ENCODE peak calls at places on chromosomes 6 and 20, in seven cellular contexts. One of them, this sample, is unnamed.

GRCh38 chr20:4193053-4193452 is 177.7 kb upstream of the RNF24 start:
- DNase-seq in GM12891: no peak
- DNase-seq in HepG2: no peak
- DNase-seq in HL-60: no peak
- DNase-seq in SK-N-SH: no peak
- DNase-seq in vagina: no peak
- DNase-seq in GM23338: no peak
- DNase-seq in this sample: no peak

GRCh38 chr6:21842875-21843274 is 249.3 kb downstream of the SOX4 start:
- DNase-seq in GM12891: no peak
- DNase-seq in HepG2: no peak
- DNase-seq in HL-60: no peak
- DNase-seq in SK-N-SH: no peak
- DNase-seq in vagina: no peak
- DNase-seq in GM23338: no peak
- DNase-seq in this sample: no peak

GRCh38 chr20:2707353-2708072 is 14.9 kb downstream of the EBF4 start:
- DNase-seq in GM12891: no peak
- DNase-seq in HepG2: no peak
- DNase-seq in HL-60: no peak
- DNase-seq in SK-N-SH: no peak
- DNase-seq in vagina: peak; percentile 46
- DNase-seq in GM23338: no peak
- DNase-seq in this sample: no peak

GRCh38 chr6:166815629-166816028 is 140.7 kb downstream of the RNASET2 start:
- DNase-seq in GM12891: no peak
- DNase-seq in HepG2: no peak
- DNase-seq in HL-60: no peak
- DNase-seq in SK-N-SH: no peak
- DNase-seq in vagina: no peak
- DNase-seq in GM23338: peak; percentile 64
- DNase-seq in this sample: no peak

GRCh38 chr6:127937102-127937501 is 36.2 kb upstream of the THEMIS start:
- DNase-seq in GM12891: no peak
- DNase-seq in HepG2: no peak
- DNase-seq in HL-60: no peak
- DNase-seq in SK-N-SH: no peak
- DNase-seq in vagina: no peak
- DNase-seq in GM23338: no peak
- DNase-seq in this sample: no peak

GRCh38 chr6:27541212-27541931 is 68.5 kb upstream of the ZNF184 start:
- DNase-seq in GM12891: no peak
- DNase-seq in HepG2: peak; percentile 56
- DNase-seq in HL-60: peak; percentile 24
- DNase-seq in SK-N-SH: no peak
- DNase-seq in vagina: no peak
- DNase-seq in GM23338: peak; percentile 71
- DNase-seq in this sample: no peak

GRCh38 chr6:160931378-160932343 is 59.9 kb upstream of the MAP3K4 start:
- DNase-seq in GM12891: no peak
- DNase-seq in HepG2: no peak
- DNase-seq in HL-60: no peak
- DNase-seq in SK-N-SH: no peak
- DNase-seq in vagina: no peak
- DNase-seq in GM23338: peak; percentile 54
- DNase-seq in this sample: no peak

GRCh38 chr6:106870069-106870468 is 104.5 kb downstream of the CD24 start:
- DNase-seq in GM12891: no peak
- DNase-seq in HepG2: peak; percentile 29
- DNase-seq in HL-60: no peak
- DNase-seq in SK-N-SH: no peak
- DNase-seq in vagina: no peak
- DNase-seq in GM23338: no peak
- DNase-seq in this sample: no peak

GRCh38 chr20:23437126-23437894 is 2.2 kb upstream of the CSTL1 start:
- DNase-seq in GM12891: no peak
- DNase-seq in HepG2: no peak
- DNase-seq in HL-60: no peak
- DNase-seq in SK-N-SH: no peak
- DNase-seq in vagina: peak; percentile 37
- DNase-seq in GM23338: no peak
- DNase-seq in this sample: no peak

GRCh38 chr20:51734876-51735499 is 33.2 kb downstream of the ATP9A start:
- DNase-seq in GM12891: no peak
- DNase-seq in HepG2: peak; percentile 67
- DNase-seq in HL-60: no peak
- DNase-seq in SK-N-SH: no peak
- DNase-seq in vagina: no peak
- DNase-seq in GM23338: no peak
- DNase-seq in this sample: no peak

GRCh38 chr6:77456531-77457248 is 6.6 kb downstream of the HTR1B start:
- DNase-seq in GM12891: no peak
- DNase-seq in HepG2: peak; percentile 12
- DNase-seq in HL-60: no peak
- DNase-seq in SK-N-SH: no peak
- DNase-seq in vagina: no peak
- DNase-seq in GM23338: no peak
- DNase-seq in this sample: no peak

GRCh38 chr6:77455271-77455670 is 8.0 kb downstream of the HTR1B start:
- DNase-seq in GM12891: no peak
- DNase-seq in HepG2: no peak
- DNase-seq in HL-60: no peak
- DNase-seq in SK-N-SH: no peak
- DNase-seq in vagina: no peak
- DNase-seq in GM23338: no peak
- DNase-seq in this sample: no peak

GRCh38 chr6:77458421-77458820 is 4.9 kb downstream of the HTR1B start:
- DNase-seq in GM12891: no peak
- DNase-seq in HepG2: no peak
- DNase-seq in HL-60: no peak
- DNase-seq in SK-N-SH: no peak
- DNase-seq in vagina: no peak
- DNase-seq in GM23338: no peak
- DNase-seq in this sample: no peak

GRCh38 chr6:77454386-77454785 is 8.9 kb downstream of the HTR1B start:
- DNase-seq in GM12891: no peak
- DNase-seq in HepG2: no peak
- DNase-seq in HL-60: no peak
- DNase-seq in SK-N-SH: no peak
- DNase-seq in vagina: no peak
- DNase-seq in GM23338: no peak
- DNase-seq in this sample: no peak

DNA sequence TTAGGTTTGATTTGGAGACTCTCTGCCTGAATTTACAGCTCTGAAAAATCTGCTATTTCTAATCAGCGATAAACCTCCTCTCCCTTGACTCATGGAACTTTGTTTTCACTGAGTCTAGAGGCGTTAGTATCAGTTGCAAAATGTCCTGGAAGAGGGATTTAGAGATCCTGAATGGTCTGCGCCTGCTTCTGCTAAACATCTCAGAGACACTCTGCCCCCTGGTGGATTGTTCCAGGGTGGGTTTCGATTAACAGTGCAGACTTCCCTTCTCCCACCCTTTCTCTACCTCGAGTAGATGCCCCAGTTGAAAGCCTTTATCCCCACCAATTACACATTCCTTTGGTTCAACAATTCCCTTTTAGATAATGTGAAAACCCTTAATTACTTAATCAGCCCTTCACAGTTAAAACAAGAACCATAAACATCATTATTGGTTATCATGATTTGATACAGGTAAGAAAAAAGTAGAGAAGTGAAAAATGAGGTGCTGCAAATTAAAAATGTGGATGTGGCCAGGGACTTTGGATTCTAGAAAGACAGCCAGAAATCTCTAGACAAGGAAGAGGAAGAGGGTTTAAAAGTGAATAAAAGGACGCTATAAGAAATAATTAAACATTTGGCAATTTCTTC is 5.5 kb downstream of the HTR1B start:
- DNase-seq in GM12891: no peak
- DNase-seq in HepG2: peak; percentile 45
- DNase-seq in HL-60: peak; percentile 42
- DNase-seq in SK-N-SH: peak; percentile 68
- DNase-seq in vagina: no peak
- DNase-seq in GM23338: peak; percentile 95
- DNase-seq in this sample: no peak
- TF ChIP-seq POLR2AphosphoS5 in GM12891: no peak
- TF ChIP-seq POLR2AphosphoS5 in HepG2: no peak
- TF ChIP-seq POLR2AphosphoS5 in HL-60: no peak
- TF ChIP-seq POLR2AphosphoS5 in SK-N-SH: no peak
- TF ChIP-seq POLR2AphosphoS5 in vagina: no peak
- TF ChIP-seq POLR2AphosphoS5 in GM23338: no peak
- TF ChIP-seq POLR2AphosphoS5 in this sample: no peak

DNA sequence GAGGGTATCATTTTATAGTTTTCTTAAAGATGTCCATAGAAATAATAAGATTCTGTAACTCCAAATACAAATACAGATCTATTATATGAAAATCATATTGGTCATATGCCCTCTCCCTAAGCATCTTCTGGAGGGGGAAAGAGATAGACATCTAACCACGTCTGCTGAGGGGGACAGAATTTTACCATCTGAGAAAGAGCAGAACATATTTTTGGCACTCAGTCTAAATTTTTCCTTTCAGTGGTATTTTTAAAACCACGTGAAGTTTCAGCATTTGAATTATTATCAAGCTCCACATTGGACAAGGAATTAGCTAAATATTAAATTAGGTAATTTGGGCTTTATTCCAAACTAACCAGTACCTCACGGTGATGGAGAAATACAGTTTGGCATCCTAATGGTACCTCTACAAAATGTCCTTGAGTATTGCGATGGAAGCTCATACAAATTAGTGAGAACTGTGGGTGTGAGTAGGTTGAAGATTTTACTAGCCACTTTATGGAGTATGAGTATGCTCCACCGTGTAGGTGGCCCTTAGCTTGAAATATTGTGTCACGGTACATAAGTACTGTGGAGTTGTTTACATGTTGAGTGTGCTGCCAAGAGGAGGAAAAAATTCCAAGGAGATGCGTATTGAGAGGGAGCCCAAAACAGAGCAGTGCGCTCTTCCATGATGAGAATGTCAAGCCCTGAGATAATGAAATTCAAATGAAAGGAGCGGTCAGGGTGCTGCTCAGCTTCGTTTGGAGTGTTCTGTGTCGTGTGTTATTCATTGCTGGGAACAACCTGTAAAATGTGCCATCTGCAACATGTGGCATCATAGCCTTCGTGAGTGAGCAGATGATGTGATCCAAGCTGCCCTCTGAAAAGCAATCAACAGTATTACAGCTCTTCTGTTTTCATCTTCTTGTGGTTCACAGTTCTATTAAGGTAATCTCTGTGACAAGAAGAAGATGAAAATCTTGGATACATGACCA is 48.4 kb upstream of the PHACTR2 start:
- DNase-seq in GM12891: no peak
- DNase-seq in HepG2: no peak
- DNase-seq in HL-60: no peak
- DNase-seq in SK-N-SH: no peak
- DNase-seq in vagina: no peak
- DNase-seq in GM23338: no peak
- DNase-seq in this sample: no peak
- TF ChIP-seq POLR2AphosphoS5 in GM12891: no peak
- TF ChIP-seq POLR2AphosphoS5 in HepG2: no peak
- TF ChIP-seq POLR2AphosphoS5 in HL-60: no peak
- TF ChIP-seq POLR2AphosphoS5 in SK-N-SH: no peak
- TF ChIP-seq POLR2AphosphoS5 in vagina: no peak
- TF ChIP-seq POLR2AphosphoS5 in GM23338: no peak
- TF ChIP-seq POLR2AphosphoS5 in this sample: no peak

DNA sequence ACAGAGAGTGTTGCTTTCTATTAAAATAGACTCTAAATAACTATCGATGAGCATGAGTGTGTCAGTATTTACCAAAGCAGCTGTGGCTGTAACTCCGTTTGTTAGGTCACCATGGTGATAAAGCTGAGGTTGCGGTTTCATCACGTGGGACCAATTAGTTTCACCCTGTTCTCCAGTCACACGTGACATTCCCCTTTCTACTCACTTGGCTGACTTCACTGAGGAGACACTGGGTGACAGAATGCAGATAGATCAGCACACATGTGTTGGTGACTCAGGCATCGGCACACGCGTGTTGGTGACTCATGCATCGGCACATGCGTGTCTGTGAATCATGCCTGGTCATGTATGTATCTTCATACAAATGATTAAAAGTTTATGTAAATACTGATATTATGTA is 285.4 kb downstream of the THBS2 start:
- DNase-seq in GM12891: no peak
- DNase-seq in HepG2: peak; percentile 44
- DNase-seq in HL-60: peak; percentile 56
- DNase-seq in SK-N-SH: no peak
- DNase-seq in vagina: no peak
- DNase-seq in GM23338: peak; percentile 15
- DNase-seq in this sample: no peak
- TF ChIP-seq POLR2AphosphoS5 in GM12891: no peak
- TF ChIP-seq POLR2AphosphoS5 in HepG2: no peak
- TF ChIP-seq POLR2AphosphoS5 in HL-60: no peak
- TF ChIP-seq POLR2AphosphoS5 in SK-N-SH: no peak
- TF ChIP-seq POLR2AphosphoS5 in vagina: no peak
- TF ChIP-seq POLR2AphosphoS5 in GM23338: no peak
- TF ChIP-seq POLR2AphosphoS5 in this sample: no peak

DNA sequence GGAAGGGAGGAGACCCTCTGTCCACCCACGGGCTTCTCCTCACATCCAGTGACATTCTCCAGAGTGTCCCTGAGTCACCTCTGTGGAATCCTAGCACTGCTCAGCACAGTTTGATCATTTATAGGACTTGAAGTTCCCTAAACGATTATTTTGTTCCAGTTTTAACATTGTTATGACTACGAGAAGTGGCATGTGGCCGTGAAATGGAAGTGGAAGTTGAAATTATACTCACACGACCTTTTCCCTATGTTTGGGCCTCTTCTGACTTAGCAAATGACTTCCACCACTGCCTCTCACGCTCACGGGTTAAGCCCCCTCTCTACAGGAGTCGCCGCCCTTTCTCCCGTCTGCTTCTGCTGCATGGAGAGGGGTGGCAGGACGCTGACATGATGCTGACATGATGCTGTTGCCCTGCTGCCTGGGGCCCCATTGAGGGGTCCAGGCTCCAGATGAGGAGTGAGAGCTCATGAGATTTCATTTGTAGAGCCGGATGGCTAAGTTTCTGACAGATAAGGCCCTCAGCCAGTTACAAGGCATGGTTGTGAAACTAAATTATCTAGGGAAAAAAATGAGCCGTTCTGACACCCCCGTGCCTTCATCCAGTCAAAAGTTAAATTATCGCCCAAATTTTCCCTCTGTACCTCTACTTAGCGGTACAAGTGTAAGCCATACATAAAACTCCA is 153.6 kb upstream of the UST start:
- DNase-seq in GM12891: no peak
- DNase-seq in HepG2: no peak
- DNase-seq in HL-60: no peak
- DNase-seq in SK-N-SH: no peak
- DNase-seq in vagina: no peak
- DNase-seq in GM23338: no peak
- DNase-seq in this sample: no peak
- TF ChIP-seq POLR2AphosphoS5 in GM12891: no peak
- TF ChIP-seq POLR2AphosphoS5 in HepG2: no peak
- TF ChIP-seq POLR2AphosphoS5 in HL-60: no peak
- TF ChIP-seq POLR2AphosphoS5 in SK-N-SH: no peak
- TF ChIP-seq POLR2AphosphoS5 in vagina: no peak
- TF ChIP-seq POLR2AphosphoS5 in GM23338: no peak
- TF ChIP-seq POLR2AphosphoS5 in this sample: no peak

This sample was measured in GM12892.